ENCODE peak calls at places on chromosomes 16 and 17, in five cellular contexts. One of them, this sample, is unnamed.

GRCh38 chr17:66612993-66613392 is 221.9 kb upstream of the CACNG5 start:
- DNase-seq in H54: no peak
- DNase-seq in amygdala: no peak
- DNase-seq in endodermal cell: no peak
- DNase-seq in activated CD4-positive, alpha-beta T cell treated with anti-CD3 and anti-CD28 coated beads for 48 hours: no peak
- DNase-seq in this sample: no peak

GRCh38 chr17:39001703-39002637 is 34.8 kb upstream of the FBXO47 start:
- DNase-seq in H54: peak
- DNase-seq in endodermal cell: peak
- DNase-seq in amygdala: no peak
- DNase-seq in activated CD4-positive, alpha-beta T cell treated with anti-CD3 and anti-CD28 coated beads for 48 hours: no peak
- DNase-seq in this sample: peak

GRCh38 chr17:81315170-81315884 is 20.2 kb upstream of the SLC38A10 start:
- DNase-seq in endodermal cell: no peak
- DNase-seq in amygdala: peak
- DNase-seq in H54: no peak
- DNase-seq in activated CD4-positive, alpha-beta T cell treated with anti-CD3 and anti-CD28 coated beads for 48 hours: no peak
- DNase-seq in this sample: no peak

GRCh38 chr17:12098568-12098967 is 77.9 kb downstream of the MAP2K4 start:
- DNase-seq in H54: no peak
- DNase-seq in activated CD4-positive, alpha-beta T cell treated with anti-CD3 and anti-CD28 coated beads for 48 hours: no peak
- DNase-seq in endodermal cell: no peak
- DNase-seq in amygdala: no peak
- DNase-seq in this sample: no peak

GRCh38 chr16:87363771-87364476 is 19.7 kb downstream of the FBXO31 start:
- DNase-seq in amygdala: no peak
- DNase-seq in endodermal cell: no peak
- DNase-seq in H54: no peak
- DNase-seq in activated CD4-positive, alpha-beta T cell treated with anti-CD3 and anti-CD28 coated beads for 48 hours: no peak
- DNase-seq in this sample: no peak

GRCh38 chr17:10105513-10106001 is 92.8 kb downstream of the GAS7 start:
- DNase-seq in amygdala: no peak
- DNase-seq in activated CD4-positive, alpha-beta T cell treated with anti-CD3 and anti-CD28 coated beads for 48 hours: no peak
- DNase-seq in H54: no peak
- DNase-seq in endodermal cell: peak
- DNase-seq in this sample: no peak

GRCh38 chr17:8016632-8017424 is 14.4 kb downstream of the GUCY2D start:
- DNase-seq in amygdala: peak
- DNase-seq in endodermal cell: peak
- DNase-seq in activated CD4-positive, alpha-beta T cell treated with anti-CD3 and anti-CD28 coated beads for 48 hours: peak
- DNase-seq in H54: no peak
- DNase-seq in this sample: peak

GRCh38 chr17:78329263-78330059 is 30.4 kb downstream of the SOCS3 start:
- DNase-seq in activated CD4-positive, alpha-beta T cell treated with anti-CD3 and anti-CD28 coated beads for 48 hours: peak
- DNase-seq in endodermal cell: no peak
- DNase-seq in amygdala: no peak
- DNase-seq in H54: peak
- DNase-seq in this sample: no peak